ENCODE peak calls at places on chromosomes 16 and 17, in seven cellular contexts. F is OCI-LY7, L is uterus, A is endodermal cell, R is adipocyte, B is lower lobe of right lung, N is transverse colon. D is an unnamed sample.
A peak's percentile ranks its signal among the peaks of the same experiment; 100 is the strongest.

GRCh38 chr16:89697616-89698331 is 3.7 kb downstream of the SPATA2L start:
- DNase-seq in F (no peak), L (no peak), A (peak; percentile 52), R (no peak), B (peak; percentile 42), N (no peak), D (no peak)

GRCh38 chr16:89022051-89022836 is 45.2 kb upstream of the CBFA2T3 start:
- DNase-seq in F (no peak), L (no peak), A (peak; percentile 52), R (no peak), B (no peak), N (no peak), D (no peak)

GRCh38 chr16:13839577-13839976 is 80.4 kb upstream of the ERCC4 start:
- DNase-seq in F (peak; percentile 2), L (no peak), A (peak; percentile 38), R (no peak), B (no peak), N (no peak), D (no peak)

GRCh38 chr16:84186685-84187437 is at the start of gene TAF1C:
- DNase-seq in F (peak; percentile 96), L (peak; percentile 92), A (peak; percentile 95), R (peak; percentile 98), B (peak; percentile 96), N (peak; percentile 95), D (peak; percentile 93)

GRCh38 chr17:40935624-40936023 is 1.8 kb downstream of the KRT23 start:
- DNase-seq in F (no peak), L (no peak), A (no peak), R (no peak), B (no peak), N (no peak), D (no peak)

GRCh38 chr16:69906838-69907301 is 44.3 kb upstream of the CLEC18A start:
- DNase-seq in F (no peak), L (no peak), A (no peak), R (peak; percentile 81), B (no peak), N (no peak), D (no peak)

GRCh38 chr16:69839240-69839688 is 77.1 kb downstream of the WWP2 start:
- DNase-seq in F (no peak), L (no peak), A (no peak), R (no peak), B (no peak), N (peak; percentile 57), D (no peak)

GRCh38 chr17:40516581-40517285 is 15.3 kb upstream of the TNS4 start:
- DNase-seq in F (peak; percentile 90), L (no peak), A (peak; percentile 74), R (no peak), B (no peak), N (peak; percentile 46), D (no peak)

GRCh38 chr17:4591529-4591928 is 7.2 kb downstream of the SMTNL2 start:
- DNase-seq in F (no peak), L (no peak), A (no peak), R (no peak), B (no peak), N (no peak), D (no peak)

GRCh38 chr16:54009464-54010176 is 277.0 kb downstream of the IRX3 start:
- DNase-seq in F (no peak), L (no peak), A (no peak), R (no peak), B (no peak), N (peak; percentile 18), D (no peak)

GRCh38 chr17:55154101-55154500 is 110.7 kb upstream of the HLF start:
- DNase-seq in F (no peak), L (no peak), A (no peak), R (no peak), B (no peak), N (no peak), D (no peak)

GRCh38 chr17:9409026-9409425 is 166.6 kb downstream of the STX8 start:
- DNase-seq in F (no peak), L (no peak), A (no peak), R (no peak), B (no peak), N (no peak), D (no peak)

GRCh38 chr16:71672125-71672524 is 46.1 kb downstream of the MARVELD3 start:
- DNase-seq in F (no peak), L (no peak), A (no peak), R (no peak), B (no peak), N (no peak), D (no peak)

GRCh38 chr16:71225145-71225544 is 5.4 kb downstream of the HYDIN start:
- DNase-seq in F (no peak), L (no peak), A (no peak), R (no peak), B (no peak), N (no peak), D (no peak)

GRCh38 chr17:4448197-4448980 is 14.6 kb downstream of the SPNS3 start:
- DNase-seq in F (no peak), L (no peak), A (no peak), R (no peak), B (no peak), N (no peak), D (no peak)

GRCh38 chr16:71499775-71500364 is 10.7 kb upstream of the ZNF19 start:
- DNase-seq in F (peak; percentile 69), L (no peak), A (peak; percentile 79), R (peak; percentile 85), B (no peak), N (peak; percentile 26), D (no peak)

GRCh38 chr16:28196331-28196987 is 15.3 kb downstream of the XPO6 start:
- DNase-seq in F (no peak), L (no peak), A (no peak), R (no peak), B (no peak), N (no peak), D (no peak)

GRCh38 chr17:66523378-66524174 is 221.2 kb downstream of the PRKCA start:
- DNase-seq in F (no peak), L (peak; percentile 39), A (peak; percentile 22), R (no peak), B (no peak), N (peak; percentile 70), D (no peak)

GRCh38 chr16:75288596-75289120 is 37.2 kb upstream of the BCAR1 start:
- DNase-seq in F (no peak), L (no peak), A (no peak), R (no peak), B (no peak), N (no peak), D (no peak)

GRCh38 chr16:25012525-25012991 is 2.6 kb downstream of the ARHGAP17 start:
- DNase-seq in F (no peak), L (no peak), A (no peak), R (peak; percentile 93), B (no peak), N (peak; percentile 59), D (no peak)

GRCh38 chr17:10623786-10624338 is 33.2 kb downstream of the MYH3 start:
- DNase-seq in F (no peak), L (no peak), A (no peak), R (no peak), B (no peak), N (no peak), D (no peak)

GRCh38 chr17:7307686-7308624 is 527 bp downstream of the EIF5A start:
- DNase-seq in F (peak; percentile 69), L (peak; percentile 52), A (peak; percentile 78), R (peak; percentile 68), B (peak; percentile 78), N (peak; percentile 60), D (peak; percentile 59)

GRCh38 chr16:56246051-56246817 is 54.9 kb downstream of the GNAO1 start:
- DNase-seq in F (no peak), L (no peak), A (no peak), R (peak; percentile 67), B (no peak), N (no peak), D (no peak)

DNA sequence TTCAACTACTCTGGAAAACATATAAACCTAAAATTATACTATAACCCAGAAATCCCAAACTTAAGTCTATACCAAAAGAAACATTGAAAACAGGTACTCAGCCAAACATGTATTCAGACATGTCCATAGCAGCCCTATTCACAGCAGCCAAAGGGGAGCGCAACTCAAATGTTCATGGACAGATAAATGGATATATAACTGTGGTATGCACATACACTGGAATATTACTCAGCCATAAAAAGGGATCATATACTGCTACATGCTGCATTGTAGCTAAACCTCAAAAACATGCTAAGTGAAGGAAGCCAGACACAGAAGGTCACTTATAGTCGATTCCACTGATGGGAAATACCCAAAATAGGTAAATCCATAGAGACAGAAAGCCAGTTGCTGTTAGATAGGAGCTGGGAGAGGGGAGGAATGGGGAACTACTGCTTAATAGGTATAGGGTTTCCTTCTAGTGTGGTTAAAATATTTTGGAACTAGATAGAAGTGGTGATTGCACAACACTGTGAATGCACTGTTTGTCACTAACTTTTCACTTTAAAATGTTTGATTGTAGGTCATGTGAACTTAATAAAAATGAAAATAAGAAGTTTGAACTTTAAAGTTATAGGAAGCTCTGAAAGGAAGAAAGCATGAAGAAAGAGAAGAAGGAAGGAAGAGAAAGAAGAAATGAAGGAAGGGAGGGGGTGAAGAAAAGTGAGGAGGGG is 812.3 kb downstream of the CDH11 start:
- DNase-seq in F (no peak), L (no peak), A (no peak), R (no peak), B (no peak), N (no peak), D (no peak)
- H3K9me3 ChIP-seq in F (peaks cover 28% of the 10 kb centered on the region), L (no peaks in the 10 kb centered on the region), A (peaks cover 5% of the 10 kb centered on the region), R (peaks cover 4% of the 10 kb centered on the region), B (no peaks in the 10 kb centered on the region), N (no peaks in the 10 kb centered on the region), D (peaks cover 12% of the 10 kb centered on the region)

DNA sequence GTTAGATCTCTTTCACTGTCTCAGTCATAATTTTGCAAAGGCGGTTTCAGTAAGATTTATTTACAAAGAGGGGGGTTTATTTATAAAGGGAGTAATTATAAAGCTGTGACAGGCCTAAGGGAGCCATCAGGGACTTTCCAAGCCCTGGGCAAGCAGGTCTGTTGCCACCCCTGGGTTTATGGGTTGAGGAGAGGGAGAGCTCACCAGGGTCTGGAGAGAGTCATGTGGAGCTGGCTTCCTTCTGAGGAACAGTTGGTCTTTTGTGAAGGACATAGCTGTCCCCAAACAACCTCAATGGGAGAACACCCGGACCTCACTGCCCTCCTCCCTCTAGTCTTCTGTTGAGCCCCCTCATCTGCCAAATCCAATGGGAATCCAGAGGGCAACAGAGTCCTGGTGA is 9.8 kb downstream of the ITGAM start:
- DNase-seq in F (no peak), L (no peak), A (no peak), R (no peak), B (no peak), N (no peak), D (no peak)
- H3K4me1 ChIP-seq in F (no peaks in the 10 kb centered on the region), L (no peaks in the 10 kb centered on the region), A (no peaks in the 10 kb centered on the region), R (no peaks in the 10 kb centered on the region), B (no peaks in the 10 kb centered on the region), N (no peaks in the 10 kb centered on the region), D (no peaks in the 10 kb centered on the region)

DNA sequence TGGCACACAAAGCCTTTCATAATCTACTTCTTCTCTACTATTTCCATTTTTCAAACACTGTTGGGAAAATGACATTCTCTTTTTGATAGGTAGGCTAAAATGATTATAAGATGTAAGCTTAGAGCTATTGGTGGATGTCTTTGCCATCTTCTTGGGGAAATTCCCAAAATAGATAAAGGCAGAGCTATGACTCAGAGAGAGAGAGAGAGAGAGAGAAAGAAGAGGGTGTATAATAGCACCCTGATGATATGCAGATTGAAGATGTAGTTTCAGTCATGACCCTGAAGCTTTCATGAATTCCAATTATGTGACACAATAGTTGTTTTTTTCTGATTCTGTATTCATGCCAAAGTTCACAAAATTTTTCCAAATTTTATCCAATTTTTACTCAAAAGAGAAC is 529.1 kb downstream of the HS3ST4 start:
- DNase-seq in F (no peak), L (no peak), A (no peak), R (no peak), B (no peak), N (no peak), D (no peak)
- H3K4me3 ChIP-seq in F (no peak overlapping the region), L (no peak overlapping the region), A (no peak overlapping the region), R (no peak overlapping the region), B (no peak overlapping the region), N (no peak overlapping the region), D (no peak overlapping the region)

GRCh38 chr16:3388325-3388724 is 12.5 kb downstream of the ZSCAN32 start:
- DNase-seq in F (no peak), L (no peak), A (no peak), R (no peak), B (no peak), N (no peak), D (no peak)
- H3K9me3 ChIP-seq in F (no peaks in the 10 kb centered on the region), L (no peaks in the 10 kb centered on the region), A (peaks cover 45% of the 10 kb centered on the region), R (peaks cover 61% of the 10 kb centered on the region), B (peaks cover 81% of the 10 kb centered on the region), N (peaks cover 45% of the 10 kb centered on the region), D (peaks cover 71% of the 10 kb centered on the region)